ENCODE peak calls at places on chromosomes 4 and X, in ten cellular contexts. One of them, this sample, is unnamed.

GRCh38 chrX:55710701-55711100 is 6.8 kb upstream of the RRAGB start:
- DNase-seq in WERI-Rb-1: no peak
- DNase-seq in choroid plexus epithelial cell: peak
- DNase-seq in ovary: no peak
- DNase-seq in K562: no peak
- DNase-seq in GM12865: no peak
- DNase-seq in prostate gland: peak
- DNase-seq in lower leg skin: no peak
- DNase-seq in RWPE1: peak
- DNase-seq in CD4-positive, alpha-beta T cell: no peak
- DNase-seq in this sample: no peak

GRCh38 chr4:176259330-176260090 is 9.5 kb downstream of the ASB5 start:
- DNase-seq in prostate gland: no peak
- DNase-seq in GM12865: peak
- DNase-seq in K562: no peak
- DNase-seq in CD4-positive, alpha-beta T cell: no peak
- DNase-seq in choroid plexus epithelial cell: peak
- DNase-seq in WERI-Rb-1: no peak
- DNase-seq in RWPE1: peak
- DNase-seq in ovary: no peak
- DNase-seq in lower leg skin: no peak
- DNase-seq in this sample: no peak

GRCh38 chrX:24870143-24870542 is 145.6 kb downstream of the ARX start:
- DNase-seq in lower leg skin: no peak
- DNase-seq in RWPE1: no peak
- DNase-seq in choroid plexus epithelial cell: peak
- DNase-seq in ovary: no peak
- DNase-seq in CD4-positive, alpha-beta T cell: no peak
- DNase-seq in prostate gland: no peak
- DNase-seq in WERI-Rb-1: no peak
- DNase-seq in GM12865: no peak
- DNase-seq in K562: no peak
- DNase-seq in this sample: no peak

GRCh38 chrX:9610774-9611392 is 146.0 kb downstream of the TBL1X start:
- DNase-seq in GM12865: peak
- DNase-seq in lower leg skin: no peak
- DNase-seq in ovary: no peak
- DNase-seq in CD4-positive, alpha-beta T cell: no peak
- DNase-seq in WERI-Rb-1: no peak
- DNase-seq in prostate gland: no peak
- DNase-seq in RWPE1: peak
- DNase-seq in K562: no peak
- DNase-seq in choroid plexus epithelial cell: peak
- DNase-seq in this sample: no peak

GRCh38 chrX:51834076-51834475 is 59.3 kb upstream of the MAGED1 start:
- DNase-seq in prostate gland: no peak
- DNase-seq in K562: no peak
- DNase-seq in CD4-positive, alpha-beta T cell: no peak
- DNase-seq in RWPE1: no peak
- DNase-seq in ovary: no peak
- DNase-seq in WERI-Rb-1: no peak
- DNase-seq in choroid plexus epithelial cell: no peak
- DNase-seq in lower leg skin: no peak
- DNase-seq in GM12865: no peak
- DNase-seq in this sample: no peak

GRCh38 chrX:53056292-53056691 is 7.7 kb downstream of the GPR173 start:
- DNase-seq in RWPE1: no peak
- DNase-seq in choroid plexus epithelial cell: no peak
- DNase-seq in WERI-Rb-1: no peak
- DNase-seq in GM12865: no peak
- DNase-seq in K562: no peak
- DNase-seq in CD4-positive, alpha-beta T cell: no peak
- DNase-seq in prostate gland: no peak
- DNase-seq in ovary: no peak
- DNase-seq in lower leg skin: no peak
- DNase-seq in this sample: no peak

GRCh38 chr4:98688416-98689290 is 30.2 kb upstream of the TSPAN5 start:
- DNase-seq in K562: peak
- DNase-seq in choroid plexus epithelial cell: peak
- DNase-seq in CD4-positive, alpha-beta T cell: no peak
- DNase-seq in ovary: no peak
- DNase-seq in WERI-Rb-1: no peak
- DNase-seq in GM12865: no peak
- DNase-seq in prostate gland: no peak
- DNase-seq in lower leg skin: no peak
- DNase-seq in RWPE1: peak
- DNase-seq in this sample: no peak

GRCh38 chrX:71859637-71860036 is 51.0 kb upstream of the NHSL2 start:
- DNase-seq in GM12865: peak
- DNase-seq in lower leg skin: no peak
- DNase-seq in CD4-positive, alpha-beta T cell: peak
- DNase-seq in ovary: no peak
- DNase-seq in prostate gland: no peak
- DNase-seq in choroid plexus epithelial cell: peak
- DNase-seq in WERI-Rb-1: peak
- DNase-seq in K562: no peak
- DNase-seq in RWPE1: peak
- DNase-seq in this sample: no peak

DNA sequence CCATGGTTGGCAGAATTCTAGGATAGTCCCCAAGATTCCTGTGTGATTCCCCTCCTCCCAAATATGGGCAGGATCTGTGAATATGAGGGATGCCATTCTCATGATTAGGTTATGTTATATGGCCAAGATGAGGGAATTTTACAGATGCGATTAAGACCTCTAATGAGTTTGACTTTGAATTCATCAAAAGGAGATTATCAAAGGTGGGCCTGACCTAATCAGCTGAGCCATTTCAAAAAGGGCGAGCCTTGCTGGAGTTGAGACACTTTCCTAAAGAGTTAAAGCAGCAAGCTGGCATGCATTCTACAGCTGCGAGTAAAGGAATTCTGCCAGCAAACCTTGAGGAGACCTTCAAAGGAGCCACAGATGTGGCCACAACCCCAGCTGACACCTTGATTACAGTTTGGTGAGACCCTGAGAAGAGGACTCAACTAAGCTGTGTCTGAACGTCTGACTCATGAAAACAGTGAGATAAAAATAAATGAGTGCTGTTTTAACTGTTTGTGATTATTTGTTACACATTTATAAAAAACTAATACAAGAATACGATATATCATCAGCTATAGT is 31.7 kb upstream of the TMPRSS11D start:
- DNase-seq in CD4-positive, alpha-beta T cell: no peak
- DNase-seq in lower leg skin: no peak
- DNase-seq in WERI-Rb-1: no peak
- DNase-seq in RWPE1: no peak
- DNase-seq in K562: no peak
- DNase-seq in ovary: no peak
- DNase-seq in GM12865: no peak
- DNase-seq in prostate gland: no peak
- DNase-seq in choroid plexus epithelial cell: no peak
- DNase-seq in this sample: no peak
- TF ChIP-seq CTCF in CD4-positive, alpha-beta T cell: no peak
- TF ChIP-seq CTCF in lower leg skin: no peak
- TF ChIP-seq CTCF in WERI-Rb-1: no peak
- TF ChIP-seq CTCF in RWPE1: no peak
- TF ChIP-seq CTCF in K562: no peak
- TF ChIP-seq CTCF in ovary: no peak
- TF ChIP-seq CTCF in GM12865: no peak
- TF ChIP-seq CTCF in prostate gland: no peak
- TF ChIP-seq CTCF in choroid plexus epithelial cell: no peak
- TF ChIP-seq CTCF in this sample: no peak

GRCh38 chrX:40484408-40485091 is 96.2 kb upstream of the ATP6AP2 start:
- DNase-seq in ovary: peak
- DNase-seq in prostate gland: no peak
- DNase-seq in choroid plexus epithelial cell: peak
- DNase-seq in K562: no peak
- DNase-seq in RWPE1: no peak
- DNase-seq in lower leg skin: no peak
- DNase-seq in GM12865: no peak
- DNase-seq in CD4-positive, alpha-beta T cell: no peak
- DNase-seq in WERI-Rb-1: no peak
- DNase-seq in this sample: no peak

GRCh38 chrX:40483502-40483901 is 97.3 kb upstream of the ATP6AP2 start:
- DNase-seq in prostate gland: no peak
- DNase-seq in K562: no peak
- DNase-seq in choroid plexus epithelial cell: no peak
- DNase-seq in WERI-Rb-1: no peak
- DNase-seq in ovary: no peak
- DNase-seq in GM12865: peak
- DNase-seq in lower leg skin: no peak
- DNase-seq in CD4-positive, alpha-beta T cell: no peak
- DNase-seq in RWPE1: no peak
- DNase-seq in this sample: no peak

GRCh38 chrX:40485973-40486372 is 94.8 kb upstream of the ATP6AP2 start:
- DNase-seq in WERI-Rb-1: no peak
- DNase-seq in CD4-positive, alpha-beta T cell: no peak
- DNase-seq in choroid plexus epithelial cell: no peak
- DNase-seq in lower leg skin: no peak
- DNase-seq in ovary: no peak
- DNase-seq in prostate gland: no peak
- DNase-seq in K562: no peak
- DNase-seq in RWPE1: no peak
- DNase-seq in GM12865: no peak
- DNase-seq in this sample: no peak

GRCh38 chrX:40488299-40488698 is 92.5 kb upstream of the ATP6AP2 start:
- DNase-seq in choroid plexus epithelial cell: no peak
- DNase-seq in RWPE1: no peak
- DNase-seq in CD4-positive, alpha-beta T cell: no peak
- DNase-seq in lower leg skin: no peak
- DNase-seq in K562: no peak
- DNase-seq in GM12865: no peak
- DNase-seq in prostate gland: no peak
- DNase-seq in WERI-Rb-1: no peak
- DNase-seq in ovary: no peak
- DNase-seq in this sample: no peak

DNA sequence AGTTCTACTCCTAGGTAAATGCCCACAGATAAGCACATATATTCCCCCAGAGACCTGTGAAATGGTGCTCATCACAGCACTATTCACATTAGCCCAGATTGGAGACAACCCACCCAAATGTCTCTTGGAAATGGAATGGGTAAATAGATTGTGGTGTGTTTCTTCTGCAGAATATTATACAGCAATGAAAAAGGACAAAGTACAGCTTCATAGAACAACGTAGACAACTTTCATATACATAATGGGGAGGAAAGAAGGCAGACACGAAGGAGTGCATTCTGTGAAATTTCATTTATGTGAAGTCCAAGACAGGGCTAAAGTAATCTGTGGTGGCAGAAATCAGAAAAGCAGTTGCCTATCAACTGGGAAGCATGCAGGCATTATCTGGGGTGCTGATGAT is 95.3 kb upstream of the ATP6AP2 start:
- DNase-seq in CD4-positive, alpha-beta T cell: no peak
- DNase-seq in lower leg skin: no peak
- DNase-seq in prostate gland: no peak
- DNase-seq in K562: no peak
- DNase-seq in GM12865: no peak
- DNase-seq in RWPE1: no peak
- DNase-seq in ovary: no peak
- DNase-seq in choroid plexus epithelial cell: no peak
- DNase-seq in WERI-Rb-1: no peak
- DNase-seq in this sample: no peak
- TF ChIP-seq CTCF in CD4-positive, alpha-beta T cell: no peak
- TF ChIP-seq CTCF in lower leg skin: no peak
- TF ChIP-seq CTCF in prostate gland: no peak
- TF ChIP-seq CTCF in K562: no peak
- TF ChIP-seq CTCF in GM12865: no peak
- TF ChIP-seq CTCF in RWPE1: no peak
- TF ChIP-seq CTCF in ovary: no peak
- TF ChIP-seq CTCF in choroid plexus epithelial cell: no peak
- TF ChIP-seq CTCF in WERI-Rb-1: no peak
- TF ChIP-seq CTCF in this sample: no peak

DNA sequence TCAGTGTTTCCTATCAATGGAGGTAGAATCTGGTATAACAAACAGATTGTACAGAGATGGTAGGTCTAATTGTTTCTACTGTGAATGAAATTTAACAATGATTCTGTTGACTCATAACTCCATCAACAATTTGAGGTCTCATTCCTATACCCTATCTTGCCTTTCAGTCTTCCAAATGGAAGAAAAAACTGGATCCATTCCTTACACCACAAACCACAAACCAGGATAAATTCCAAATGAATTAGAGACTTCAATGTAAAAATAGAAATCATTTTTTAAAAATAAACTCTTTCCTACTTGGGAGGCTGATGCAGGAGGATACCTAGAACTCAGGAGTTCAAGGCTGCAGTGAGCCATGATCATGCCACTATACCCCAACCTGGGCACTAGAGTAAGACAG is 114.4 kb upstream of the WDR44 start:
- DNase-seq in RWPE1: no peak
- DNase-seq in prostate gland: no peak
- DNase-seq in choroid plexus epithelial cell: no peak
- DNase-seq in WERI-Rb-1: no peak
- DNase-seq in K562: no peak
- DNase-seq in lower leg skin: no peak
- DNase-seq in GM12865: no peak
- DNase-seq in CD4-positive, alpha-beta T cell: no peak
- DNase-seq in ovary: no peak
- DNase-seq in this sample: no peak
- TF ChIP-seq CTCF in RWPE1: no peak
- TF ChIP-seq CTCF in prostate gland: no peak
- TF ChIP-seq CTCF in choroid plexus epithelial cell: no peak
- TF ChIP-seq CTCF in WERI-Rb-1: no peak
- TF ChIP-seq CTCF in K562: no peak
- TF ChIP-seq CTCF in lower leg skin: no peak
- TF ChIP-seq CTCF in GM12865: no peak
- TF ChIP-seq CTCF in CD4-positive, alpha-beta T cell: no peak
- TF ChIP-seq CTCF in ovary: no peak
- TF ChIP-seq CTCF in this sample: no peak

GRCh38 chrX:129520151-129520550 is 3.1 kb downstream of the SMARCA1 start:
- DNase-seq in lower leg skin: no peak
- DNase-seq in WERI-Rb-1: no peak
- DNase-seq in K562: no peak
- DNase-seq in CD4-positive, alpha-beta T cell: no peak
- DNase-seq in prostate gland: no peak
- DNase-seq in ovary: no peak
- DNase-seq in GM12865: no peak
- DNase-seq in choroid plexus epithelial cell: no peak
- DNase-seq in RWPE1: no peak
- DNase-seq in this sample: no peak

GRCh38 chrX:129524250-129524850 is 1.1 kb upstream of the SMARCA1 start:
- DNase-seq in RWPE1: no peak
- DNase-seq in lower leg skin: no peak
- DNase-seq in prostate gland: no peak
- DNase-seq in choroid plexus epithelial cell: no peak
- DNase-seq in WERI-Rb-1: no peak
- DNase-seq in GM12865: no peak
- DNase-seq in CD4-positive, alpha-beta T cell: no peak
- DNase-seq in ovary: no peak
- DNase-seq in K562: no peak
- DNase-seq in this sample: no peak

GRCh38 chrX:129523076-129524055 is at the start of gene SMARCA1:
- DNase-seq in choroid plexus epithelial cell: peak
- DNase-seq in K562: peak
- DNase-seq in WERI-Rb-1: peak
- DNase-seq in CD4-positive, alpha-beta T cell: no peak
- DNase-seq in ovary: peak
- DNase-seq in GM12865: no peak
- DNase-seq in lower leg skin: peak
- DNase-seq in prostate gland: peak
- DNase-seq in RWPE1: peak
- DNase-seq in this sample: peak

GRCh38 chrX:129525162-129525561 is 1.9 kb upstream of the SMARCA1 start:
- DNase-seq in choroid plexus epithelial cell: no peak
- DNase-seq in WERI-Rb-1: no peak
- DNase-seq in prostate gland: no peak
- DNase-seq in RWPE1: no peak
- DNase-seq in ovary: no peak
- DNase-seq in GM12865: no peak
- DNase-seq in lower leg skin: no peak
- DNase-seq in K562: no peak
- DNase-seq in CD4-positive, alpha-beta T cell: no peak
- DNase-seq in this sample: no peak

GRCh38 chrX:129522184-129523059 is 868 bp downstream of the SMARCA1 start:
- DNase-seq in lower leg skin: peak
- DNase-seq in K562: peak
- DNase-seq in GM12865: no peak
- DNase-seq in choroid plexus epithelial cell: peak
- DNase-seq in CD4-positive, alpha-beta T cell: no peak
- DNase-seq in RWPE1: peak
- DNase-seq in prostate gland: peak
- DNase-seq in WERI-Rb-1: peak
- DNase-seq in ovary: peak
- DNase-seq in this sample: peak
- TF ChIP-seq CTCF in lower leg skin: no peak
- TF ChIP-seq CTCF in K562: no peak
- TF ChIP-seq CTCF in GM12865: no peak
- TF ChIP-seq CTCF in choroid plexus epithelial cell: peak
- TF ChIP-seq CTCF in CD4-positive, alpha-beta T cell: no peak
- TF ChIP-seq CTCF in RWPE1: no peak
- TF ChIP-seq CTCF in prostate gland: no peak
- TF ChIP-seq CTCF in WERI-Rb-1: no peak
- TF ChIP-seq CTCF in ovary: no peak
- TF ChIP-seq CTCF in this sample: no peak